ENCODE peak calls at places on chromosomes 13 and 19, in ten cellular contexts. Z is hippocampal formation, W is aorta, I is endothelial cell, U is mucosa of gallbladder, N is dorsolateral prefrontal cortex, K is Peyer's patch, O is epithelial cell of esophagus, Y is cardiac fibroblast, C is testis. E is an unnamed sample.

GRCh38 chr19:44757735-44758505 is 9.4 kb downstream of the BCL3 start:
- DNase-seq in I (peak; percentile 64), W (peak; percentile 93), U (no peak), O (no peak), C (peak; percentile 78), N (peak; percentile 28), Y (peak; percentile 76), K (no peak), Z (peak; percentile 12), E (peak; percentile 54)

GRCh38 chr13:42320375-42320787 is 48.4 kb downstream of the AKAP11 start:
- DNase-seq in W (no peak), C (no peak), U (no peak), I (no peak), Y (no peak), O (no peak), K (no peak), Z (no peak), N (no peak), E (no peak)

GRCh38 chr13:83880275-83881027 is 1.8 kb downstream of the SLITRK1 start:
- DNase-seq in U (no peak), W (no peak), I (no peak), Z (peak; percentile 56), N (no peak), C (no peak), K (no peak), Y (no peak), O (no peak), E (no peak)

GRCh38 chr19:55353803-55354697 is 469 bp downstream of the COX6B2 start:
- DNase-seq in Y (peak; percentile 62), C (peak; percentile 65), U (peak; percentile 57), N (no peak), I (peak; percentile 72), Z (no peak), K (peak; percentile 81), W (peak; percentile 90), O (peak; percentile 70), E (no peak)

GRCh38 chr13:28531956-28532225 is 37.0 kb upstream of the FLT1 start:
- DNase-seq in O (no peak), I (no peak), Y (no peak), W (no peak), U (no peak), C (no peak), Z (no peak), N (no peak), K (no peak), E (no peak)

GRCh38 chr13:75120071-75120470 is 361.9 kb downstream of the TBC1D4 start:
- DNase-seq in Z (no peak), K (no peak), I (no peak), W (no peak), N (no peak), U (no peak), O (no peak), C (no peak), Y (no peak), E (no peak)

GRCh38 chr19:44728178-44728577 is 20.3 kb upstream of the BCL3 start:
- DNase-seq in C (no peak), U (no peak), Y (no peak), I (no peak), O (no peak), Z (no peak), K (no peak), W (no peak), N (no peak), E (no peak)

GRCh38 chr19:10961073-10961762 is 388 bp downstream of the SMARCA4 start:
- DNase-seq in Y (peak; percentile 30), Z (peak; percentile 70), N (peak; percentile 55), W (peak; percentile 83), C (peak; percentile 53), O (peak; percentile 13), I (peak; percentile 53), K (peak; percentile 60), U (peak; percentile 18), E (peak; percentile 15)

GRCh38 chr13:54845351-54845965 is 1816.8 kb downstream of the OLFM4 start:
- DNase-seq in I (no peak), N (peak; percentile 18), U (no peak), Y (no peak), W (no peak), C (no peak), O (no peak), K (no peak), Z (no peak), E (no peak)

GRCh38 chr13:97212540-97213146 is 9.5 kb upstream of the MBNL2 start:
- DNase-seq in W (no peak), N (no peak), Z (no peak), K (no peak), U (no peak), O (peak; percentile 54), Y (peak; percentile 72), C (peak; percentile 47), I (peak; percentile 23), E (peak; percentile 69)

GRCh38 chr19:46471116-46471733 is at the start of gene PNMA8A:
- DNase-seq in Y (peak; percentile 94), C (peak; percentile 87), K (no peak), W (peak; percentile 96), O (no peak), U (peak; percentile 45), Z (peak; percentile 71), N (peak; percentile 83), I (peak; percentile 75), E (no peak)

GRCh38 chr19:5585461-5586299 is 17.9 kb upstream of the TINCR start:
- DNase-seq in Z (peak; percentile 46), O (peak; percentile 55), N (peak; percentile 51), I (no peak), U (no peak), K (no peak), Y (no peak), W (peak; percentile 76), C (peak; percentile 46), E (no peak)

GRCh38 chr19:12952488-12953455 is 4.3 kb downstream of the GADD45GIP1 start:
- DNase-seq in I (no peak), C (no peak), Z (peak; percentile 62), N (peak; percentile 91), O (peak; percentile 59), W (peak; percentile 87), Y (peak; percentile 89), K (no peak), U (no peak), E (no peak)

GRCh38 chr19:58356236-58356970 is 3.1 kb upstream of the A1BG start:
- DNase-seq in C (no peak), Y (peak; percentile 45), U (no peak), N (no peak), K (no peak), O (peak; percentile 41), W (no peak), I (no peak), Z (no peak), E (peak; percentile 51)

GRCh38 chr19:43506629-43507028 is 2.1 kb upstream of the PHLDB3 start:
- DNase-seq in Y (no peak), U (no peak), I (no peak), C (no peak), O (no peak), W (no peak), K (no peak), N (no peak), Z (no peak), E (no peak)

GRCh38 chr13:111359237-111359915 is 38.9 kb downstream of the TEX29 start:
- DNase-seq in C (no peak), Z (no peak), O (no peak), N (no peak), U (no peak), I (no peak), W (no peak), K (no peak), Y (no peak), E (no peak)

GRCh38 chr19:728011-728410 is 19.3 kb downstream of the PALM start:
- DNase-seq in U (no peak), W (no peak), O (no peak), Z (no peak), N (no peak), C (no peak), Y (peak; percentile 81), K (no peak), I (peak; percentile 73), E (peak; percentile 56)

GRCh38 chr19:3094638-3095374 is 644 bp downstream of the GNA11 start:
- DNase-seq in Y (peak; percentile 27), W (peak; percentile 80), U (no peak), N (no peak), I (peak; percentile 33), C (no peak), K (no peak), Z (no peak), O (peak; percentile 38), E (no peak)

GRCh38 chr13:110216403-110217041 is 90.4 kb downstream of the COL4A1 start:
- DNase-seq in U (no peak), K (no peak), C (no peak), N (no peak), Z (no peak), O (no peak), Y (peak; percentile 95), I (no peak), W (no peak), E (no peak)

GRCh38 chr19:16325671-16326400 is 1.2 kb downstream of the KLF2 start:
- DNase-seq in O (no peak), U (no peak), I (no peak), W (peak; percentile 87), Z (no peak), K (no peak), C (peak; percentile 66), N (peak; percentile 9), Y (peak; percentile 63), E (no peak)

GRCh38 chr13:33353210-33353609 is 67.7 kb upstream of the STARD13 start:
- DNase-seq in O (no peak), U (peak; percentile 70), C (peak; percentile 58), K (no peak), I (no peak), Z (peak; percentile 48), W (no peak), N (no peak), Y (no peak), E (no peak)

GRCh38 chr13:47846886-47847285 is 154.2 kb downstream of the SUCLA2 start:
- DNase-seq in K (no peak), Z (no peak), U (no peak), Y (no peak), I (no peak), N (no peak), O (no peak), C (no peak), W (no peak), E (no peak)

GRCh38 chr19:19776206-19777008 is 43.5 kb upstream of the ZNF14 start:
- DNase-seq in K (peak; percentile 98), Y (peak; percentile 99), I (peak; percentile 96), U (peak; percentile 98), W (peak; percentile 99), O (peak; percentile 100), Z (peak; percentile 99), C (peak; percentile 99), N (peak; percentile 100), E (peak; percentile 99)

GRCh38 chr13:48653074-48654054 is at the start of gene CYSLTR2:
- DNase-seq in N (no peak), O (no peak), Y (peak; percentile 77), U (no peak), I (no peak), Z (no peak), W (no peak), K (no peak), C (no peak), E (peak; percentile 77)

GRCh38 chr13:35840991-35841604 is 290.1 kb downstream of the DCLK1 start:
- DNase-seq in K (no peak), Y (no peak), W (no peak), C (peak; percentile 73), N (peak; percentile 73), U (no peak), I (no peak), O (no peak), Z (peak; percentile 40), E (no peak)

GRCh38 chr19:31674503-31675186 is 325.4 kb upstream of the TSHZ3 start:
- DNase-seq in K (no peak), Y (peak; percentile 43), W (no peak), I (no peak), C (no peak), N (no peak), U (no peak), O (no peak), Z (no peak), E (no peak)

GRCh38 chr13:28392428-28392827 is 102.5 kb downstream of the FLT1 start:
- DNase-seq in Z (no peak), I (no peak), N (no peak), U (no peak), O (no peak), K (no peak), Y (peak; percentile 63), W (no peak), C (no peak), E (no peak)

GRCh38 chr13:88376762-88377388 is 705.7 kb downstream of the SLITRK5 start:
- DNase-seq in Y (no peak), W (no peak), Z (no peak), C (no peak), U (no peak), N (no peak), I (no peak), O (peak; percentile 81), K (no peak), E (no peak)